ENCODE peak calls at places on chromosomes 2 and 18, in ten cellular contexts. One of them, this sample, is unnamed.

GRCh38 chr2:86027913-86028762 is 77.5 kb downstream of the POLR1A start:
- DNase-seq in aorta: peak; percentile 45
- DNase-seq in cardiac muscle cell: no peak
- DNase-seq in fibroblast of lung: no peak
- DNase-seq in sigmoid colon: no peak
- DNase-seq in pancreas: no peak
- DNase-seq in mesendoderm: no peak
- DNase-seq in lower lobe of right lung: no peak
- DNase-seq in colonic mucosa: no peak
- DNase-seq in GM23248: no peak
- DNase-seq in this sample: no peak

GRCh38 chr2:25286723-25287483 is 54.8 kb downstream of the DNMT3A start:
- DNase-seq in aorta: no peak
- DNase-seq in cardiac muscle cell: no peak
- DNase-seq in fibroblast of lung: no peak
- DNase-seq in sigmoid colon: no peak
- DNase-seq in pancreas: no peak
- DNase-seq in mesendoderm: no peak
- DNase-seq in lower lobe of right lung: no peak
- DNase-seq in colonic mucosa: no peak
- DNase-seq in GM23248: no peak
- DNase-seq in this sample: no peak

GRCh38 chr18:74499633-74500032 is 3.5 kb downstream of the CNDP2 start:
- DNase-seq in aorta: peak; percentile 90
- DNase-seq in cardiac muscle cell: peak; percentile 29
- DNase-seq in fibroblast of lung: peak; percentile 76
- DNase-seq in sigmoid colon: peak; percentile 73
- DNase-seq in pancreas: peak; percentile 62
- DNase-seq in mesendoderm: peak; percentile 57
- DNase-seq in lower lobe of right lung: peak; percentile 75
- DNase-seq in colonic mucosa: peak; percentile 89
- DNase-seq in GM23248: peak; percentile 53
- DNase-seq in this sample: no peak

GRCh38 chr2:14756122-14756541 is 123.6 kb downstream of the LRATD1 start:
- DNase-seq in aorta: no peak
- DNase-seq in cardiac muscle cell: no peak
- DNase-seq in fibroblast of lung: peak; percentile 86
- DNase-seq in sigmoid colon: no peak
- DNase-seq in pancreas: no peak
- DNase-seq in mesendoderm: no peak
- DNase-seq in lower lobe of right lung: no peak
- DNase-seq in colonic mucosa: no peak
- DNase-seq in GM23248: peak; percentile 70
- DNase-seq in this sample: peak; percentile 3

GRCh38 chr2:112993831-112994230 is 11.4 kb upstream of the IL36A start:
- DNase-seq in aorta: no peak
- DNase-seq in cardiac muscle cell: no peak
- DNase-seq in fibroblast of lung: no peak
- DNase-seq in sigmoid colon: no peak
- DNase-seq in pancreas: no peak
- DNase-seq in mesendoderm: no peak
- DNase-seq in lower lobe of right lung: no peak
- DNase-seq in colonic mucosa: no peak
- DNase-seq in GM23248: no peak
- DNase-seq in this sample: no peak

GRCh38 chr2:219592721-219593120 is 4.9 kb upstream of the STK11IP start:
- DNase-seq in aorta: no peak
- DNase-seq in cardiac muscle cell: no peak
- DNase-seq in fibroblast of lung: no peak
- DNase-seq in sigmoid colon: no peak
- DNase-seq in pancreas: no peak
- DNase-seq in mesendoderm: no peak
- DNase-seq in lower lobe of right lung: no peak
- DNase-seq in colonic mucosa: no peak
- DNase-seq in GM23248: no peak
- DNase-seq in this sample: no peak

GRCh38 chr2:108829916-108830315 is 43.3 kb downstream of the CCDC138 start:
- DNase-seq in aorta: no peak
- DNase-seq in cardiac muscle cell: no peak
- DNase-seq in fibroblast of lung: no peak
- DNase-seq in sigmoid colon: no peak
- DNase-seq in pancreas: no peak
- DNase-seq in mesendoderm: no peak
- DNase-seq in lower lobe of right lung: no peak
- DNase-seq in colonic mucosa: no peak
- DNase-seq in GM23248: no peak
- DNase-seq in this sample: no peak

GRCh38 chr2:62266433-62267038 is 70.6 kb downstream of the B3GNT2 start:
- DNase-seq in aorta: no peak
- DNase-seq in cardiac muscle cell: peak; percentile 83
- DNase-seq in fibroblast of lung: peak; percentile 88
- DNase-seq in sigmoid colon: no peak
- DNase-seq in pancreas: no peak
- DNase-seq in mesendoderm: peak; percentile 27
- DNase-seq in lower lobe of right lung: no peak
- DNase-seq in colonic mucosa: no peak
- DNase-seq in GM23248: peak; percentile 49
- DNase-seq in this sample: peak; percentile 20

GRCh38 chr2:233221378-233222063 is 30.0 kb upstream of the ATG16L1 start:
- DNase-seq in aorta: no peak
- DNase-seq in cardiac muscle cell: peak; percentile 73
- DNase-seq in fibroblast of lung: peak; percentile 38
- DNase-seq in sigmoid colon: no peak
- DNase-seq in pancreas: no peak
- DNase-seq in mesendoderm: no peak
- DNase-seq in lower lobe of right lung: no peak
- DNase-seq in colonic mucosa: no peak
- DNase-seq in GM23248: no peak
- DNase-seq in this sample: no peak

DNA sequence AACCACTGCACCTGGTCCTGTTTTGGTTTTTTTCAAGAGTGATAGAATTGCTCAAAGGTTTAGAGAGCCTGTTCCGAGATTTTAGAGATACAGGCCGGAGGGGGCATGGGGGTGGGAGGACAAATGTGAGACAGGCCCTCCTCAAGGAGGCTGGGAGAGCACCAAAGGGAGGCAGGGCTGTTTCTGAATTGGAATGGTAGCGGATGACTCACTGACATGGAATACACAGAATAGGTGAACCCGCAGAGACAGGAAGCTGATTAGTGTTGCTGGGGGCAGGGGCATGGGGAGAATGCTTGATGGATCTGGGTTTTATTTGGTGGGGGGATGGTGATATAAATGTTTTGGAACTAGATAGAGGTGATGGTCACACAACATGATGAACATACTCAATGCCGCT is 111.0 kb upstream of the MGAT5 start:
- DNase-seq in aorta: no peak
- DNase-seq in cardiac muscle cell: peak; percentile 29
- DNase-seq in fibroblast of lung: peak; percentile 79
- DNase-seq in sigmoid colon: no peak
- DNase-seq in pancreas: no peak
- DNase-seq in mesendoderm: peak; percentile 95
- DNase-seq in lower lobe of right lung: no peak
- DNase-seq in colonic mucosa: no peak
- DNase-seq in GM23248: peak; percentile 29
- DNase-seq in this sample: no peak
- H3K4me3 ChIP-seq in aorta: no peak overlapping the region
- H3K4me3 ChIP-seq in cardiac muscle cell: no peak overlapping the region
- H3K4me3 ChIP-seq in fibroblast of lung: no peak overlapping the region
- H3K4me3 ChIP-seq in sigmoid colon: no peak overlapping the region
- H3K4me3 ChIP-seq in pancreas: no peak overlapping the region
- H3K4me3 ChIP-seq in mesendoderm: no peak overlapping the region
- H3K4me3 ChIP-seq in lower lobe of right lung: no peak overlapping the region
- H3K4me3 ChIP-seq in colonic mucosa: no peak overlapping the region
- H3K4me3 ChIP-seq in GM23248: no peak overlapping the region
- H3K4me3 ChIP-seq in this sample: no peak overlapping the region

GRCh38 chr18:62584241-62585120 is 61.7 kb downstream of the ZCCHC2 start:
- DNase-seq in aorta: peak; percentile 89
- DNase-seq in cardiac muscle cell: peak; percentile 94
- DNase-seq in fibroblast of lung: peak; percentile 78
- DNase-seq in sigmoid colon: peak; percentile 94
- DNase-seq in pancreas: peak; percentile 88
- DNase-seq in mesendoderm: peak; percentile 94
- DNase-seq in lower lobe of right lung: peak; percentile 79
- DNase-seq in colonic mucosa: peak; percentile 89
- DNase-seq in GM23248: peak; percentile 93
- DNase-seq in this sample: peak; percentile 78
- H3K27ac ChIP-seq in aorta: no peak overlapping the region
- H3K27ac ChIP-seq in cardiac muscle cell: no peak overlapping the region
- H3K27ac ChIP-seq in fibroblast of lung: no peak overlapping the region
- H3K27ac ChIP-seq in sigmoid colon: peak overlapping the region; percentile 46
- H3K27ac ChIP-seq in pancreas: no peak overlapping the region
- H3K27ac ChIP-seq in mesendoderm: no peak overlapping the region
- H3K27ac ChIP-seq in lower lobe of right lung: no peak overlapping the region
- H3K27ac ChIP-seq in colonic mucosa: no peak overlapping the region
- H3K27ac ChIP-seq in GM23248: no peak overlapping the region
- H3K27ac ChIP-seq in this sample: no peak overlapping the region

GRCh38 chr18:22822841-22823508 is 110.2 kb upstream of the RBBP8 start:
- DNase-seq in aorta: no peak
- DNase-seq in cardiac muscle cell: no peak
- DNase-seq in fibroblast of lung: no peak
- DNase-seq in sigmoid colon: no peak
- DNase-seq in pancreas: no peak
- DNase-seq in mesendoderm: no peak
- DNase-seq in lower lobe of right lung: no peak
- DNase-seq in colonic mucosa: no peak
- DNase-seq in GM23248: no peak
- DNase-seq in this sample: no peak

GRCh38 chr18:22826726-22827125 is 106.4 kb upstream of the RBBP8 start:
- DNase-seq in aorta: no peak
- DNase-seq in cardiac muscle cell: peak; percentile 70
- DNase-seq in fibroblast of lung: peak; percentile 88
- DNase-seq in sigmoid colon: no peak
- DNase-seq in pancreas: no peak
- DNase-seq in mesendoderm: no peak
- DNase-seq in lower lobe of right lung: no peak
- DNase-seq in colonic mucosa: no peak
- DNase-seq in GM23248: peak; percentile 17
- DNase-seq in this sample: no peak

GRCh38 chr18:22827216-22827615 is 105.9 kb upstream of the RBBP8 start:
- DNase-seq in aorta: no peak
- DNase-seq in cardiac muscle cell: peak; percentile 46
- DNase-seq in fibroblast of lung: peak; percentile 83
- DNase-seq in sigmoid colon: no peak
- DNase-seq in pancreas: no peak
- DNase-seq in mesendoderm: no peak
- DNase-seq in lower lobe of right lung: no peak
- DNase-seq in colonic mucosa: no peak
- DNase-seq in GM23248: peak; percentile 37
- DNase-seq in this sample: no peak

GRCh38 chr18:22817844-22818243 is 115.3 kb upstream of the RBBP8 start:
- DNase-seq in aorta: peak; percentile 45
- DNase-seq in cardiac muscle cell: peak; percentile 10
- DNase-seq in fibroblast of lung: peak; percentile 85
- DNase-seq in sigmoid colon: no peak
- DNase-seq in pancreas: no peak
- DNase-seq in mesendoderm: no peak
- DNase-seq in lower lobe of right lung: no peak
- DNase-seq in colonic mucosa: no peak
- DNase-seq in GM23248: no peak
- DNase-seq in this sample: no peak

DNA sequence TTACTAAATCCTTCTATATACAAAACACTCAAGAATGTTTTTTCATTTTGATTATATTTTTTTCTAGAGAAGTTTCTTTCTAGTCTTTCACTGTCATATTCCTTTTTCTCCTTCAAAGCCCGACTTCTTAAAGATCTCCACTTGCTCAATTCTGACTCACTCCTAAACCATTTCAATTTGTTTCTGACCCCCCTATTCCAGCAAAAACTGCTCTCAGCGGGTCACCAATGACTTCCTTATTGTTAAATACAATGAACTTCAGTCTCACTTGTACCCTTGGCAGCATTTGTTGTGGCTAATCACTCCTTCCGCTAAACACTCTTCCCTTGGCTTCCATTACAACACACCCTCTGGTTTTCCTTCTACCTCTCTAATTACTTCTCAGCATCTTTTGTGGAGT is 111.1 kb upstream of the RBBP8 start:
- DNase-seq in aorta: no peak
- DNase-seq in cardiac muscle cell: peak; percentile 83
- DNase-seq in fibroblast of lung: peak; percentile 90
- DNase-seq in sigmoid colon: no peak
- DNase-seq in pancreas: no peak
- DNase-seq in mesendoderm: peak; percentile 89
- DNase-seq in lower lobe of right lung: no peak
- DNase-seq in colonic mucosa: peak; percentile 35
- DNase-seq in GM23248: peak; percentile 76
- DNase-seq in this sample: no peak
- H3K4me3 ChIP-seq in aorta: no peak overlapping the region
- H3K4me3 ChIP-seq in cardiac muscle cell: no peak overlapping the region
- H3K4me3 ChIP-seq in fibroblast of lung: no peak overlapping the region
- H3K4me3 ChIP-seq in sigmoid colon: no peak overlapping the region
- H3K4me3 ChIP-seq in pancreas: no peak overlapping the region
- H3K4me3 ChIP-seq in mesendoderm: no peak overlapping the region
- H3K4me3 ChIP-seq in lower lobe of right lung: no peak overlapping the region
- H3K4me3 ChIP-seq in colonic mucosa: no peak overlapping the region
- H3K4me3 ChIP-seq in GM23248: peak overlapping the region; percentile 6
- H3K4me3 ChIP-seq in this sample: no peak overlapping the region

GRCh38 chr18:41949206-41949920 is 5.7 kb upstream of the PIK3C3 start:
- DNase-seq in aorta: no peak
- DNase-seq in cardiac muscle cell: no peak
- DNase-seq in fibroblast of lung: no peak
- DNase-seq in sigmoid colon: no peak
- DNase-seq in pancreas: no peak
- DNase-seq in mesendoderm: no peak
- DNase-seq in lower lobe of right lung: no peak
- DNase-seq in colonic mucosa: no peak
- DNase-seq in GM23248: no peak
- DNase-seq in this sample: no peak
- H3K27ac ChIP-seq in aorta: no peak overlapping the region
- H3K27ac ChIP-seq in cardiac muscle cell: no peak overlapping the region
- H3K27ac ChIP-seq in fibroblast of lung: no peak overlapping the region
- H3K27ac ChIP-seq in sigmoid colon: no peak overlapping the region
- H3K27ac ChIP-seq in pancreas: no peak overlapping the region
- H3K27ac ChIP-seq in mesendoderm: no peak overlapping the region
- H3K27ac ChIP-seq in lower lobe of right lung: no peak overlapping the region
- H3K27ac ChIP-seq in colonic mucosa: no peak overlapping the region
- H3K27ac ChIP-seq in GM23248: no peak overlapping the region
- H3K27ac ChIP-seq in this sample: no peak overlapping the region